ENCODE peak calls at places on chromosomes 4 and X, in five cellular contexts. H is uterus, W is right atrium auricular region, B is endothelial cell of umbilical vein, E is colonic mucosa. G is an unnamed sample.

GRCh38 chr4:152614337-152614736 is 65.5 kb downstream of the TMEM154 start:
- DNase-seq in H (no peak), B (no peak), E (no peak), W (no peak), G (no peak)

GRCh38 chr4:21768349-21769310 is 179.9 kb downstream of the KCNIP4 start:
- DNase-seq in H (no peak), W (no peak), B (peak; percentile 74), E (peak; percentile 24), G (no peak)

GRCh38 chr4:20362148-20362547 is 110.4 kb downstream of the SLIT2 start:
- DNase-seq in W (no peak), H (no peak), E (no peak), B (no peak), G (no peak)

GRCh38 chrX:21781525-21781924 is 23.6 kb upstream of the SMPX start:
- DNase-seq in H (no peak), B (no peak), E (no peak), W (no peak), G (no peak)

GRCh38 chr4:94350095-94350494 is 7.5 kb upstream of the HPGDS start:
- DNase-seq in E (no peak), B (no peak), W (no peak), H (no peak), G (no peak)

GRCh38 chr4:128354205-128354821 is 66.7 kb upstream of the PGRMC2 start:
- DNase-seq in H (no peak), W (no peak), B (peak; percentile 92), E (no peak), G (no peak)

GRCh38 chr4:105785792-105786191 is 77.2 kb downstream of the GSTCD start:
- DNase-seq in H (no peak), E (no peak), W (no peak), B (no peak), G (no peak)

GRCh38 chr4:146336413-146336807 is 122.1 kb downstream of the REELD1 start:
- DNase-seq in E (no peak), H (no peak), W (no peak), B (peak; percentile 67), G (no peak)

GRCh38 chr4:88378691-88379559 is at the start of gene HERC6:
- DNase-seq in E (peak; percentile 82), H (peak; percentile 75), W (peak; percentile 84), B (peak; percentile 81), G (peak; percentile 90)

GRCh38 chrX:17596051-17596450 is 141.2 kb upstream of the SCML1 start:
- DNase-seq in E (no peak), B (peak; percentile 39), W (no peak), H (no peak), G (no peak)

GRCh38 chrX:52422884-52423283 is 54.1 kb downstream of the XAGE2 start:
- DNase-seq in W (no peak), B (no peak), H (no peak), E (no peak), G (no peak)

GRCh38 chr4:148270600-148270999 is 171.6 kb downstream of the NR3C2 start:
- DNase-seq in W (no peak), H (no peak), E (no peak), B (peak; percentile 44), G (no peak)

DNA sequence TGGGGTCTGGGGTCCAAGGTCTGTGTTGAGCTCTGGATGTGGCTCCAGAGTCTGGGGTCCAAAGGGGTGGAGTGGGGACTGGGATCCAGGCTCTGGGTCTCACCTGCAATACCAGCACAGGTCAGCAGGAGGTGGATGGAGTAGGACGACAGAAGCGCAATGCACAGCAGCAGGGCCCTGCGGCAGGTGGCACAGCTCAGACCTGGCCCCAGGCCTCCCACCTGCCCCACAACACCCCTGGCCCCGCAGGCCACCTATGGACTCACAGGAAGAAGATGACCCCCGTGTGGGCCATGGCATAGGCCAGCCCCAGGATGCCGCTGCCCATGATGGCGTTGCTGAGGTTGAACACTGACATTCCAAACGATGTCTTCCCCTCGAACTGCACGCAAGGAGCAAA is 3.4 kb downstream of the SLC38A5 start:
- DNase-seq in W (no peak), E (no peak), H (no peak), B (no peak), G (no peak)
- TF ChIP-seq CTCF in W (no peak), E (no peak), H (no peak), B (no peak), G (no peak)

DNA sequence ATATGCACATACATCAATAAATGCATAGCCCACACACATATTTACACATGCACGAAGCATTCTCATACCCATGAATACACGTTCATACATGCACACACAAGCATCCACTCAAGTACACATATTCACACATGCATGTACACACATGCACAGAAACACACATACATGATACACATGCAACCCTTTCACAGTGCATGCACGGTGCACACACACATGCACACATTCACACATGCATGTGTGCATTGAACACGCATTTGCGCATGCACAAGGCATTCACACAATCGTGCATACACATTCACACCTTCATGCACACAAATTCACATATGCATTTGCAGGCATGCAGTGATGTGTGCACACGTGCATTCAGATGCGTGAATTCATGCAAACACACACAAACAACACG is 324.5 kb downstream of the DHRSX start:
- DNase-seq in W (no peak), H (no peak), E (no peak), B (no peak), G (no peak)
- H3K27ac ChIP-seq in W (no peak overlapping the region), H (no peak overlapping the region), E (no peak overlapping the region), B (no peak overlapping the region), G (no peak overlapping the region)

DNA sequence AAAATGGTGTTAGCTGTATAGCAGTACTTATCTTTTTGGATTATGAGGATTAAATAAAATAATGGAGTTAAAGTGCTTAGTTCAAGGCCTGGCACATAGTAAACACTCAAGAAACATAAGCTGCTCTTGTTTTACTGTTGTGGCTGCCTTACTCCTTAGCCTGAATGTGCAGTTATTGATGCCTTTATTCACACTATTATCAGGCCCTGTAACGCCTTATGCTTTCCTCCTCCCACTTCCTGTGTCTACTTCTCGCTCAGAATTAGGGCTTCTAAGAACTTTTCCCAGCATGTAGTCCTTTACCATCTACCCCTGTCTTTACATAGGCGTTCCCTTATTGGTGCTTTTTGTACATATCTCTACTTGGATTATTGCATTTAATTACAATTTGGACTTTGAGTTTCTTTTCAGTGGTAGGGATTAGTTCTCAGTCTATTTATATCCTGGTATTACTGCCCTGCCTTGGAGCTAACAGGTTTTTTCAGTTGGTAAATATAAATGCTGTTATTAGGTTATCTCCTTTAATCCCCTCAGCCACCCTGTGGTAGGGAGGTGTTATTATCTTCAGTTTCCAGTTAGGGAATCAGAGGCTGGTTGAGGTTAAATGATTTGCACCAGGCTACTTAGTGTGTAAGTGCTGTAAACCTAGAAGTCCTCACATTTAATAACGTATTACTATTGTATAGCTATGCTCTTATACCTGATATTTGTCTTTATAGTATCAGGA is 83.9 kb downstream of the RBPJ start:
- DNase-seq in H (no peak), W (no peak), E (no peak), B (no peak), G (no peak)
- TF ChIP-seq CTCF in H (no peak), W (peak; percentile 38), E (no peak), B (no peak), G (peak; percentile 8)

GRCh38 chrX:144681501-144681900 is 565.8 kb upstream of the SPANXN1 start:
- DNase-seq in B (no peak), W (no peak), E (no peak), H (no peak), G (no peak)
- H3K27ac ChIP-seq in B (no peak overlapping the region), W (no peak overlapping the region), E (no peak overlapping the region), H (no peak overlapping the region), G (no peak overlapping the region)

GRCh38 chrX:154594491-154594890 is 9.6 kb downstream of the CTAG1A start:
- DNase-seq in H (no peak), E (no peak), W (no peak), B (no peak), G (no peak)

GRCh38 chrX:154592505-154592904 is 7.6 kb downstream of the CTAG1A start:
- DNase-seq in B (no peak), H (no peak), E (no peak), W (no peak), G (no peak)

GRCh38 chrX:154595559-154595958 is 10.6 kb downstream of the CTAG1A start:
- DNase-seq in E (no peak), B (no peak), W (no peak), H (no peak), G (no peak)

GRCh38 chrX:154596290-154596929 is 11.5 kb downstream of the CTAG1A start:
- DNase-seq in E (no peak), W (no peak), B (no peak), H (no peak), G (no peak)

DNA sequence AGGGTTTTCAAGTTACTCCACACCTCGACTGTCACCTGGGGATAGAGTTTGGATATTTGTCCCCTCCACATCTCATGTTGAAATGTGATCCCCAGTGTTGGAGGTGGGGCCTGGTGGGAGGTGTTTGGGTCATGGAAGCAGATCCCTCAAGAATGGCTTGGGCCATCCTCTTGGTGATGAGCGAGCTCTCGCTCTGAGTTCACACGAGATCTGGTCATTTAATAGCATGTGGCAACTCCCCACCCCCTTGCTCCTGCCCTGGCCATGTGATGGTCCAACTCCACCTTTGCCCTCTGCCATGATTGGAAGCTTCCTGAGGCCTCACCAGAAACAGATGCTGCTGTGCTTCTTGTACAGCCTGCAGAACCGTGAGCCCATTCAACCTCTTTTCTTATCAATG is 8.3 kb downstream of the CTAG1A start:
- DNase-seq in E (no peak), B (no peak), H (no peak), W (no peak), G (no peak)
- TF ChIP-seq CTCF in E (no peak), B (no peak), H (no peak), W (no peak), G (no peak)

GRCh38 chr4:5753366-5753765 is 42.4 kb downstream of the EVC start:
- DNase-seq in W (no peak), E (no peak), H (no peak), B (no peak), G (no peak)
- H3K27ac ChIP-seq in W (no peak overlapping the region), E (no peak overlapping the region), H (no peak overlapping the region), B (peak overlapping the region; percentile 86), G (no peak overlapping the region)

GRCh38 chrX:71632923-71633657 is 14.8 kb upstream of the CXCR3 start:
- DNase-seq in B (no peak), W (no peak), E (no peak), H (no peak), G (no peak)
- TF ChIP-seq CTCF in B (no peak), W (no peak), E (no peak), H (no peak), G (no peak)

DNA sequence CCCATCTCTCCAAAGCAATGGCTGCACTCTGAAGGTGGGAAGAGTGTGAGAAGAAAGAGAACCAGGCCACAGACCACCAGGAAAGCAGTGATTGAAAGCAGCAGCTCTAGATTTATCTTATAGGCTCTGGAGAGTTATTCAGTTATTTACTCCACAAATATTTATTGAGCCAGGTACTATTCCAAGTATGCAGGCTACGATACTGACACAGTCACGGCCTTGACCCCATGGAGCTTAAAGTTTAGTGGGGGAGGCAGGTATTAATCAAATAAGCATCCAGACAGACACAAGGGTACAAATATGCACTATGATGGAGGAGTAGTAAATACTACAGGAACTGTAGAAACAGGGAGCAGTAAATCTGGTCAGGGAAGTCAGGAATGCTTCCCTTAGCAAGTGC is 2.8 kb downstream of the TMEM185A start:
- DNase-seq in B (no peak), W (no peak), H (no peak), E (no peak), G (no peak)
- H3K27ac ChIP-seq in B (no peak overlapping the region), W (no peak overlapping the region), H (no peak overlapping the region), E (no peak overlapping the region), G (no peak overlapping the region)

G was measured in Peyer's patch.